ENCODE peak calls at places on chromosomes 5 and 9, in five cellular contexts. J, Z, U, K and A are unnamed samples.

GRCh38 chr5:117454716-117455212 is 880.1 kb upstream of the SEMA6A start:
- DNase-seq in J (peak), Z (peak), U (peak), K (no peak), A (peak)

GRCh38 chr9:89786650-89787049 is 181.8 kb downstream of the GADD45G start:
- DNase-seq in J (no peak), Z (no peak), U (peak), K (no peak), A (peak)

GRCh38 chr5:13511442-13511841 is 433.0 kb downstream of the DNAH5 start:
- DNase-seq in J (no peak), Z (no peak), U (no peak), K (no peak), A (no peak)

GRCh38 chr5:114387433-114387832 is 25.6 kb downstream of the KCNN2 start:
- DNase-seq in J (no peak), Z (no peak), U (no peak), K (no peak), A (peak)

GRCh38 chr9:89010526-89011089 is 19.3 kb downstream of the S1PR3 start:
- DNase-seq in J (no peak), Z (no peak), U (no peak), K (no peak), A (no peak)

GRCh38 chr9:136017813-136018190 is 56.6 kb upstream of the UBAC1 start:
- DNase-seq in J (no peak), Z (no peak), U (no peak), K (peak), A (no peak)

GRCh38 chr5:62268239-62268638 is 37.8 kb upstream of the KIF2A start:
- DNase-seq in J (no peak), Z (no peak), U (no peak), K (no peak), A (no peak)

GRCh38 chr9:107000218-107000617 is 137.3 kb downstream of the ZNF462 start:
- DNase-seq in J (no peak), Z (no peak), U (no peak), K (no peak), A (no peak)

GRCh38 chr9:10371824-10372223 is 241.0 kb downstream of the PTPRD start:
- DNase-seq in J (no peak), Z (no peak), U (no peak), K (no peak), A (peak)

GRCh38 chr5:147751156-147751830 is 31.2 kb downstream of the JAKMIP2 start:
- DNase-seq in J (no peak), Z (no peak), U (no peak), K (no peak), A (no peak)

GRCh38 chr9:17225407-17225806 is 90.6 kb downstream of the CNTLN start:
- DNase-seq in J (no peak), Z (no peak), U (no peak), K (no peak), A (no peak)

GRCh38 chr5:43046474-43046873 is 6.4 kb upstream of the ANXA2R start:
- DNase-seq in J (no peak), Z (no peak), U (no peak), K (no peak), A (no peak)

GRCh38 chr5:147925020-147925419 is 18.7 kb upstream of the C5orf46 start:
- DNase-seq in J (no peak), Z (no peak), U (no peak), K (no peak), A (no peak)

GRCh38 chr9:69379250-69379982 is 54.4 kb downstream of the ENTREP1 start:
- DNase-seq in J (peak), Z (peak), U (no peak), K (no peak), A (peak)

GRCh38 chr9:113620377-113621161 is 157.0 kb downstream of the RGS3 start:
- DNase-seq in J (peak), Z (peak), U (no peak), K (peak), A (peak)

GRCh38 chr5:167248262-167248661 is 1043.2 kb upstream of the WWC1 start:
- DNase-seq in J (no peak), Z (peak), U (no peak), K (no peak), A (no peak)

GRCh38 chr5:90640484-90641059 is 82.0 kb downstream of the ADGRV1 start:
- DNase-seq in J (no peak), Z (no peak), U (no peak), K (no peak), A (peak)

GRCh38 chr5:82641362-82641988 is 363.3 kb upstream of the RPS23 start:
- DNase-seq in J (peak), Z (peak), U (peak), K (no peak), A (peak)

GRCh38 chr9:73073337-73074175 is 78.1 kb upstream of the ANXA1 start:
- DNase-seq in J (peak), Z (peak), U (no peak), K (no peak), A (peak)

GRCh38 chr9:123544007-123544827 is 188.2 kb downstream of the CRB2 start:
- DNase-seq in J (peak), Z (peak), U (peak), K (no peak), A (peak)

GRCh38 chr9:16125637-16126036 is 572.8 kb downstream of the CCDC171 start:
- DNase-seq in J (peak), Z (peak), U (no peak), K (no peak), A (no peak)

GRCh38 chr5:138503487-138504270 is 38.4 kb downstream of the EGR1 start:
- DNase-seq in J (peak), Z (peak), U (peak), K (no peak), A (peak)

GRCh38 chr5:78964889-78965288 is 20.2 kb downstream of the ARSB start:
- DNase-seq in J (peak), Z (peak), U (peak), K (no peak), A (peak)

GRCh38 chr5:127425037-127425436 is 92.4 kb upstream of the PRRC1 start:
- DNase-seq in J (no peak), Z (no peak), U (no peak), K (no peak), A (no peak)

GRCh38 chr9:114811969-114812636 is 6.3 kb upstream of the TNFSF15 start:
- DNase-seq in J (no peak), Z (no peak), U (no peak), K (no peak), A (no peak)

GRCh38 chr5:112417931-112418358 is 1.1 kb downstream of the EPB41L4A start:
- DNase-seq in J (no peak), Z (peak), U (no peak), K (peak), A (peak)

GRCh38 chr9:10701906-10702305 is 89.1 kb upstream of the PTPRD start:
- DNase-seq in J (no peak), Z (no peak), U (no peak), K (no peak), A (no peak)

GRCh38 chr9:131499254-131499653 is 3.5 kb upstream of the POMT1 start:
- DNase-seq in J (no peak), Z (no peak), U (no peak), K (no peak), A (no peak)

DNA sequence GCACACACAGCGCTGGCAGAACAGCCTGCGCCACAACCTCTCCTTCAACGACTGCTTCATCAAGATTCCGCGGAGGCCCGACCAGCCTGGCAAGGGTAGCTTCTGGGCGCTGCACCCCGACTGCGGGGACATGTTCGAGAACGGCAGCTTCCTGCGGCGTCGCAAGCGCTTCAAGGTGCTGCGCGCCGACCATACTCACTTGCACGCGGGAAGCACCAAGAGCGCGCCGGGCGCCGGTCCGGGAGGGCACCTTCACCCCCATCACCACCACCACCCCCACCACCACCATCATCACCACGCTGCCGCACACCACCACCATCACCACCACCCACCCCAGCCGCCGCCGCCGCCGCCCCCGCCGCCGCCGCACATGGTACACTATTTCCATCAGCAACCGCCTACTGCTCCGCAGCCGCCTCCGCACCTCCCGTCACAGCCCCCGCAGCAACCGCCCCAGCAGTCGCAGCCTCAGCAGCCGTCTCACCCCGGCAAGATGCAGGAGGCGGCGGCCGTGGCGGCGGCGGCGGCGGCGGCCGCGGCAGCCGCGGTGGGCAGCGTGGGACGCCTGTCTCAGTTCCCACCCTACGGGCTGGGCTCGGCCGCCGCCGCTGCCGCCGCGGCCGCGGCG is 469 bp downstream of the FOXB2 start:
- DNase-seq in J (no peak), Z (no peak), U (no peak), K (no peak), A (no peak)
- H3K4me3 ChIP-seq in J (no peak), Z (no peak), U (no peak), K (no peak), A (no peak)

DNA sequence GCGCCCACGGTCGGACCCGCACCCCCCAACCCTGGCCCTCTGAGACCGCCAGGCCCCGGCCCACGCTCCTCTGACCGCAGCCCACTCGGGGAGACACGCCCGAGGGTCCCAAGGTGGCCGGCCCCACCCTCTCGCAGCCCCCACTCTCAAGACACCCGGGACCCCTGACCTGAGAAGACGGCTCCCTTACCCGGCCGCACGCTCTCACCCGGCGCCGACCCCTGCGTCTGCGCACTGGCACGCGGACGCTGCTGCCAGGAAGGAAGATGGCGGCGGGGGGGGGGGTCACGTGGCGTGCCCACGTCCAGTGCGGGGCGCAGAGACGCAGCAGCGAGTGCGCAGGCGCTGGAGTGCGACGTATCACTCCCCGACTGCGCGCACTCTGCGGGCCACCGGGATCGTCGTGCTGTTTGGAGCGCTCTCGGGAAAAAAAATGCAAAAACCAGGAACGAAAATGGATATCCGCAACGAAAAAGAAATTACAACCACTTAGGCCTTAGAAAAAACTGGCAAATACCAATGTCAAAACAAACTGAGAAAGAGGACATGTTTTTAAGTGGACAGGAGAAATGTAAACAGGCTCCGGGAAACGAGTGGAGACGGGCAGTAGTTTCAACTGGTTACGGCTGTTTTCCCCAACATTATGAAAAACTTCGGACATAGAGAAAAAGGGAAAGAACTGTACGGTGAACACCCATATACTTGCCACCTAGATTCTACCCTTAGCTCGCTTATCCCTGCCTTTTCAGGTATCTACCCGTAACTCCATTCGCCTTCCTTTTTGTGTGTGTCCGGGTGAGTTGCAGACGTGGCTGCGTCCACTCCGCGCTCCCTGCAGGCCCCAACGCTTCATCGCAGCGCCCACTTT is at the start of gene MRPL36:
- DNase-seq in J (peak), Z (peak), U (peak), K (peak), A (peak)
- TF ChIP-seq CTCF in J (no peak), Z (no peak), U (no peak), K (no peak), A (no peak)

DNA sequence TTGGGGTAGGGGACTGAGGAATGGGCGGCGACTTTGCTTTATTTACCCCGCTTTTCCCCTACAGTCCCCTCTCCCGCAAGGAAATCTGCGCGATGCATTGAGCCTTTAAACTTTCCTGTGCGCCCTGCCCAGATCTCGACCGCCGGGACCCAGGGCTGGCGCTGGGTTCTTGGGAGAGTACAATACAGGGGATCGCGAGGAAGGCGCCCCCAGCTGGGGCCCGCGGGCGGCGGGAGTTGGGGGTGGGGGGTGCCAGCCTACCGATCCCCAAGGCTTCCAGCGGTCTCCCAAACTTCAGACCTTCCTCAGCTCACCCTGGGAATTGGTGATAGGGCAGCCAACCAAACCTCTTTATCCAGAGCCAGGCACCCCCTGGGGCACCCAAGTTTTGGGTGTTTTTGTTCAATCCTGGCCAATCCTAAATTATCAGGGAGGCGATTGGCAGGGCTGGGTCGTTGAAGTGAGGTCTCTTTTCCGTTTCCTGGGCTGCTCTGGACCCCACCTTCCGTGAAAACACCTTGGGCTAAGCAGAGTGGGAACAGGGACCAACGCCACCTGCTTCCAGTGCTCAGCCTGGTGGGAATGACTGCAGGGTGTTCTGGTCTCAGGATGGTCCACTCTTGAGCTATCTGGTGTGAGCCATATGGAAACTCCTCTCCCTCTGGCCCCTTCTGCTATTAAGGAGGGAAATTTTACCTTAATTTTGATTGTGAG is 51.4 kb upstream of the DAB2IP start:
- DNase-seq in J (no peak), Z (no peak), U (no peak), K (no peak), A (no peak)
- H3K4me3 ChIP-seq in J (peak), Z (peak), U (no peak), K (peak), A (peak)

DNA sequence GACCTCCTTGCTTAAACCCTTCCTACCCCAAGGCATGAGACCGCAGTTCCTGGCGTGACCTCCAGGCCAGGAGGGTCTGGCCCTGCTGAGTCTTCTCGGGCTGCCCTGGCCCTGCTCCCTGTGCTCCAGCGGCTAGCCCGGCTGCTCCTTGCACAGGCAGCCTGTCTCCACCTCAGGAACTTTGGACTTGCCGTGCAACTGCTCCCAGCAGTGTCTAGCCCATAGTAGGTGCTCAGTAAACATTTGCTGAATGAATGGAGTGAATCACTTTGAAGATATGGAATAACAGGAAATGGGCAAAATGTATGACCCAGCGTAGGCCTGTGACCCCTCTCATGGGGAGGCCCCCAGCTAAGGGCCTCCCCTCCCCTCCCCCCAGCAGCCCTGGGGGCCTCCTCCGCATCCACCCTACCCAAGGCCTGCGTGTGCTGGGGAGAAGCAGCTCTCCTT is 127.1 kb downstream of the ZNF354C start:
- DNase-seq in J (no peak), Z (no peak), U (peak), K (no peak), A (no peak)
- TF ChIP-seq CTCF in J (no peak), Z (peak), U (peak), K (no peak), A (no peak)